ENCODE peak calls at places on chromosomes 16 and 17, in four cellular contexts. One of them, this sample, is unnamed.

GRCh38 chr16:87995644-87996043 is 44.4 kb downstream of the BANP start:
- DNase-seq in cardiac muscle cell: no peak
- DNase-seq in Calu3: no peak
- DNase-seq in effector CD8-positive, alpha-beta T cell: no peak
- DNase-seq in this sample: no peak

GRCh38 chr17:68732301-68732749 is 131.2 kb upstream of the FAM20A start:
- DNase-seq in cardiac muscle cell: no peak
- DNase-seq in Calu3: no peak
- DNase-seq in effector CD8-positive, alpha-beta T cell: no peak
- DNase-seq in this sample: no peak

GRCh38 chr17:31593806-31594205 is 202.3 kb downstream of the RAB11FIP4 start:
- DNase-seq in cardiac muscle cell: no peak
- DNase-seq in Calu3: no peak
- DNase-seq in effector CD8-positive, alpha-beta T cell: no peak
- DNase-seq in this sample: peak; percentile 50

GRCh38 chr16:20933589-20933988 is 33.0 kb downstream of the LYRM1 start:
- DNase-seq in cardiac muscle cell: no peak
- DNase-seq in Calu3: no peak
- DNase-seq in effector CD8-positive, alpha-beta T cell: no peak
- DNase-seq in this sample: no peak

GRCh38 chr16:54447606-54448440 is 161.2 kb upstream of the IRX3 start:
- DNase-seq in cardiac muscle cell: no peak
- DNase-seq in Calu3: no peak
- DNase-seq in effector CD8-positive, alpha-beta T cell: no peak
- DNase-seq in this sample: no peak

GRCh38 chr16:15770107-15770506 is 86.7 kb downstream of the MYH11 start:
- DNase-seq in cardiac muscle cell: no peak
- DNase-seq in Calu3: no peak
- DNase-seq in effector CD8-positive, alpha-beta T cell: no peak
- DNase-seq in this sample: no peak

GRCh38 chr17:42548070-42548837 is 4.5 kb upstream of the HSD17B1 start:
- DNase-seq in cardiac muscle cell: peak; percentile 84
- DNase-seq in Calu3: peak; percentile 98
- DNase-seq in effector CD8-positive, alpha-beta T cell: peak; percentile 67
- DNase-seq in this sample: peak; percentile 77

GRCh38 chr17:75845058-75845711 is 981 bp upstream of the UNC13D start:
- DNase-seq in cardiac muscle cell: peak; percentile 84
- DNase-seq in Calu3: peak; percentile 96
- DNase-seq in effector CD8-positive, alpha-beta T cell: peak; percentile 34
- DNase-seq in this sample: peak; percentile 94

GRCh38 chr16:62038646-62039045 is 2.4 kb upstream of the CDH8 start:
- DNase-seq in cardiac muscle cell: no peak
- DNase-seq in Calu3: no peak
- DNase-seq in effector CD8-positive, alpha-beta T cell: no peak
- DNase-seq in this sample: no peak

GRCh38 chr17:66549312-66549705 is 246.9 kb downstream of the PRKCA start:
- DNase-seq in cardiac muscle cell: no peak
- DNase-seq in Calu3: no peak
- DNase-seq in effector CD8-positive, alpha-beta T cell: no peak
- DNase-seq in this sample: no peak

GRCh38 chr17:4003501-4004421 is 39.5 kb upstream of the ATP2A3 start:
- DNase-seq in cardiac muscle cell: no peak
- DNase-seq in Calu3: peak; percentile 66
- DNase-seq in effector CD8-positive, alpha-beta T cell: no peak
- DNase-seq in this sample: no peak

GRCh38 chr17:69434164-69434579 is 19.7 kb downstream of the MAP2K6 start:
- DNase-seq in cardiac muscle cell: peak; percentile 77
- DNase-seq in Calu3: peak; percentile 24
- DNase-seq in effector CD8-positive, alpha-beta T cell: no peak
- DNase-seq in this sample: peak; percentile 61

GRCh38 chr16:87822571-87822970 is 46.7 kb downstream of the SLC7A5 start:
- DNase-seq in cardiac muscle cell: peak; percentile 74
- DNase-seq in Calu3: no peak
- DNase-seq in effector CD8-positive, alpha-beta T cell: no peak
- DNase-seq in this sample: peak; percentile 9

GRCh38 chr17:45906927-45907622 is 12.7 kb downstream of the MAPT start:
- DNase-seq in cardiac muscle cell: no peak
- DNase-seq in Calu3: no peak
- DNase-seq in effector CD8-positive, alpha-beta T cell: no peak
- DNase-seq in this sample: no peak

GRCh38 chr16:86971251-86971650 is 345.9 kb downstream of the C16orf95 start:
- DNase-seq in cardiac muscle cell: no peak
- DNase-seq in Calu3: no peak
- DNase-seq in effector CD8-positive, alpha-beta T cell: no peak
- DNase-seq in this sample: no peak

GRCh38 chr16:866252-866651 is 65.7 kb upstream of the GNG13 start:
- DNase-seq in cardiac muscle cell: no peak
- DNase-seq in Calu3: no peak
- DNase-seq in effector CD8-positive, alpha-beta T cell: no peak
- DNase-seq in this sample: no peak

GRCh38 chr16:81902025-81902424 is 109.2 kb downstream of the SDR42E1 start:
- DNase-seq in cardiac muscle cell: no peak
- DNase-seq in Calu3: peak; percentile 19
- DNase-seq in effector CD8-positive, alpha-beta T cell: no peak
- DNase-seq in this sample: no peak

GRCh38 chr16:68700120-68700519 is 37.0 kb upstream of the CDH1 start:
- DNase-seq in cardiac muscle cell: no peak
- DNase-seq in Calu3: no peak
- DNase-seq in effector CD8-positive, alpha-beta T cell: no peak
- DNase-seq in this sample: no peak

GRCh38 chr17:17812211-17813054 is 24.4 kb downstream of the SREBF1 start:
- DNase-seq in cardiac muscle cell: peak; percentile 73
- DNase-seq in Calu3: peak; percentile 62
- DNase-seq in effector CD8-positive, alpha-beta T cell: peak; percentile 68
- DNase-seq in this sample: peak; percentile 56

GRCh38 chr17:12485361-12485911 is 180.3 kb upstream of the MYOCD start:
- DNase-seq in cardiac muscle cell: no peak
- DNase-seq in Calu3: no peak
- DNase-seq in effector CD8-positive, alpha-beta T cell: no peak
- DNase-seq in this sample: no peak

GRCh38 chr16:68934402-68934801 is 91.1 kb downstream of the TANGO6 start:
- DNase-seq in cardiac muscle cell: no peak
- DNase-seq in Calu3: no peak
- DNase-seq in effector CD8-positive, alpha-beta T cell: no peak
- DNase-seq in this sample: no peak

GRCh38 chr17:82972836-82973372 is 106.5 kb upstream of the METRNL start:
- DNase-seq in cardiac muscle cell: no peak
- DNase-seq in Calu3: no peak
- DNase-seq in effector CD8-positive, alpha-beta T cell: no peak
- DNase-seq in this sample: no peak

GRCh38 chr17:35460354-35460851 is 11.8 kb upstream of the SLFN13 start:
- DNase-seq in cardiac muscle cell: peak; percentile 64
- DNase-seq in Calu3: peak; percentile 80
- DNase-seq in effector CD8-positive, alpha-beta T cell: peak; percentile 22
- DNase-seq in this sample: peak; percentile 17

GRCh38 chr17:61002316-61002736 is 324.7 kb downstream of the BCAS3 start:
- DNase-seq in cardiac muscle cell: peak; percentile 55
- DNase-seq in Calu3: no peak
- DNase-seq in effector CD8-positive, alpha-beta T cell: no peak
- DNase-seq in this sample: peak; percentile 29

GRCh38 chr16:47724386-47724785 is 263.3 kb downstream of the PHKB start:
- DNase-seq in cardiac muscle cell: no peak
- DNase-seq in Calu3: no peak
- DNase-seq in effector CD8-positive, alpha-beta T cell: no peak
- DNase-seq in this sample: no peak

GRCh38 chr16:3879258-3879886 is 1.1 kb downstream of the CREBBP start:
- DNase-seq in cardiac muscle cell: peak; percentile 64
- DNase-seq in Calu3: peak; percentile 26
- DNase-seq in effector CD8-positive, alpha-beta T cell: no peak
- DNase-seq in this sample: peak; percentile 33

GRCh38 chr16:47732806-47733150 is 271.6 kb downstream of the PHKB start:
- DNase-seq in cardiac muscle cell: no peak
- DNase-seq in Calu3: no peak
- DNase-seq in effector CD8-positive, alpha-beta T cell: no peak
- DNase-seq in this sample: no peak

GRCh38 chr17:76379646-76380376 is 4.6 kb upstream of the SPHK1 start:
- DNase-seq in cardiac muscle cell: no peak
- DNase-seq in Calu3: no peak
- DNase-seq in effector CD8-positive, alpha-beta T cell: no peak
- DNase-seq in this sample: no peak

GRCh38 chr17:82217120-82217529 is 4.5 kb upstream of the CCDC57 start:
- DNase-seq in cardiac muscle cell: no peak
- DNase-seq in Calu3: no peak
- DNase-seq in effector CD8-positive, alpha-beta T cell: no peak
- DNase-seq in this sample: no peak

GRCh38 chr17:55089955-55090573 is 121.5 kb downstream of the STXBP4 start:
- DNase-seq in cardiac muscle cell: no peak
- DNase-seq in Calu3: no peak
- DNase-seq in effector CD8-positive, alpha-beta T cell: no peak
- DNase-seq in this sample: no peak

GRCh38 chr17:50768348-50768761 is 1.0 kb upstream of the ANKRD40CL start:
- DNase-seq in cardiac muscle cell: no peak
- DNase-seq in Calu3: peak; percentile 94
- DNase-seq in effector CD8-positive, alpha-beta T cell: no peak
- DNase-seq in this sample: no peak

GRCh38 chr17:81386141-81386645 is 9.1 kb upstream of the BAHCC1 start:
- DNase-seq in cardiac muscle cell: no peak
- DNase-seq in Calu3: no peak
- DNase-seq in effector CD8-positive, alpha-beta T cell: no peak
- DNase-seq in this sample: no peak